ENCODE peak calls at places on chromosomes 13 and 19, in four cellular contexts. O, E, D and U are unnamed samples.

GRCh38 chr13:28401303-28402056 is 93.4 kb downstream of the FLT1 start:
- DNase-seq in D (no peak), O (no peak), E (no peak), U (no peak)

GRCh38 chr19:14048439-14049153 is 13.3 kb downstream of the PALM3 start:
- DNase-seq in D (no peak), E (peak; percentile 70), O (no peak), U (no peak)

GRCh38 chr13:99199541-99200432 is 867 bp upstream of the UBAC2 start:
- DNase-seq in O (no peak), D (no peak), E (no peak), U (peak; percentile 76)

GRCh38 chr13:37427843-37428494 is 170.6 kb downstream of the POSTN start:
- DNase-seq in E (no peak), D (no peak), O (no peak), U (no peak)

GRCh38 chr19:55493052-55493649 is 4.9 kb downstream of the SSC5D start:
- DNase-seq in D (peak; percentile 86), O (no peak), E (no peak), U (no peak)

GRCh38 chr13:61286148-61286745 is 129.4 kb downstream of the PCDH20 start:
- DNase-seq in O (peak; percentile 4), D (no peak), E (no peak), U (no peak)

GRCh38 chr13:65460136-65460535 is 1770.0 kb downstream of the PCDH9 start:
- DNase-seq in D (no peak), O (no peak), E (no peak), U (no peak)

GRCh38 chr19:42333975-42334696 is 8.7 kb downstream of the MEGF8 start:
- DNase-seq in D (no peak), O (no peak), E (no peak), U (no peak)

GRCh38 chr13:36163809-36164308 is 32.7 kb upstream of the DCLK1 start:
- DNase-seq in D (peak; percentile 39), E (no peak), O (no peak), U (peak; percentile 84)

GRCh38 chr13:59750860-59751259 is 412.9 kb downstream of the DIAPH3 start:
- DNase-seq in D (no peak), O (peak; percentile 60), E (no peak), U (no peak)